ENCODE peak calls at places on chromosomes 11 and 22, in five cellular contexts. N is GM23248; F is CD4-positive, alpha-beta T cell; I is bronchial epithelial cell; O is lower lobe of right lung. K is an unnamed sample.

GRCh38 chr22:46353483-46354105 is 18.1 kb downstream of the TRMU start:
- DNase-seq in F (no peak), O (no peak), N (no peak), I (peak; percentile 13), K (no peak)

GRCh38 chr11:115580927-115581680 is 76.9 kb upstream of the CADM1 start:
- DNase-seq in O (peak; percentile 52), I (no peak), F (no peak), N (no peak), K (peak; percentile 13)

GRCh38 chr11:45489281-45489906 is 176.0 kb downstream of the CHST1 start:
- DNase-seq in O (no peak), N (no peak), F (no peak), I (no peak), K (peak; percentile 23)

GRCh38 chr11:64007160-64007628 is 21.0 kb downstream of the OTUB1 start:
- DNase-seq in N (peak; percentile 82), O (peak; percentile 59), F (no peak), I (no peak), K (peak; percentile 52)

GRCh38 chr11:22304337-22304961 is 33.7 kb upstream of the SLC17A6 start:
- DNase-seq in O (no peak), N (peak; percentile 57), I (peak; percentile 39), F (no peak), K (peak; percentile 48)

GRCh38 chr11:27514558-27514957 is 8.0 kb upstream of the LIN7C start:
- DNase-seq in F (no peak), I (no peak), N (peak; percentile 85), O (no peak), K (no peak)

GRCh38 chr22:39282642-39283311 is 36.6 kb downstream of the RPL3 start:
- DNase-seq in O (no peak), N (no peak), I (peak; percentile 47), F (no peak), K (no peak)

GRCh38 chr11:111819161-111820058 is 52.0 kb downstream of the ALG9 start:
- DNase-seq in N (peak; percentile 89), O (no peak), I (no peak), F (no peak), K (peak; percentile 34)

GRCh38 chr11:70913715-70914231 is 338.6 kb downstream of the SHANK2 start:
- DNase-seq in O (peak; percentile 57), I (no peak), N (no peak), F (no peak), K (no peak)

GRCh38 chr11:96708469-96708868 is 318.7 kb downstream of the JRKL start:
- DNase-seq in O (no peak), N (no peak), F (no peak), I (no peak), K (no peak)

GRCh38 chr22:17785185-17786184 is 11.2 kb upstream of the BID start:
- DNase-seq in I (peak; percentile 35), N (peak; percentile 49), O (peak; percentile 80), F (peak; percentile 77), K (peak; percentile 54)

GRCh38 chr11:130106381-130106780 is 36.7 kb downstream of the APLP2 start:
- DNase-seq in F (no peak), I (peak; percentile 89), N (no peak), O (no peak), K (no peak)

GRCh38 chr11:80993561-80993960 is 1552.7 kb upstream of the TENM4 start:
- DNase-seq in N (peak; percentile 51), O (no peak), F (no peak), I (no peak), K (no peak)

GRCh38 chr11:3837793-3838192 is 3.0 kb downstream of the RHOG start:
- DNase-seq in I (no peak), N (peak; percentile 50), O (peak; percentile 77), F (no peak), K (no peak)

GRCh38 chr11:16809901-16810668 is 71.6 kb downstream of the C11orf58 start:
- DNase-seq in I (peak; percentile 87), F (no peak), O (no peak), N (peak; percentile 79), K (no peak)

GRCh38 chr11:128174465-128175101 is 412.8 kb downstream of the ETS1 start:
- DNase-seq in F (no peak), I (no peak), N (peak; percentile 72), O (no peak), K (no peak)

GRCh38 chr11:10401275-10401674 is 53.8 kb upstream of the AMPD3 start:
- DNase-seq in N (no peak), O (no peak), F (no peak), I (no peak), K (no peak)
- H3K27me3 ChIP-seq in N (no peaks in the 10 kb centered on the region), O (no peaks in the 10 kb centered on the region), F (no peaks in the 10 kb centered on the region), I (no peaks in the 10 kb centered on the region), K (no peaks in the 10 kb centered on the region)

DNA sequence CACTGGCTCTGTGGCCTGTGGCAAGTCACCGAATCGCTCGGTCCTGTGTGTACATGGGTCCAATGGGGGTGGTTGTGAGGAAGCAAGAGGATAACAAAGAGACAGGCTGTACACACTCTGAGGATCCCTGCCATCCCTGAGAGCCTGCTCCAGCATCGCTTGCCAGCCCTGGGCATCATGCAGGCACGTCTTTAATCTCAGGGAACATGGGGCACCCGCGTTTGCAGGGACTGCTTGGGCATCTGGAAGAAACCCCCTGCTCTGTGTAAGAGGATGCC is 1.3 kb upstream of the C1QTNF5 start:
- DNase-seq in F (no peak), O (no peak), I (no peak), N (no peak), K (no peak)
- H3K27me3 ChIP-seq in F (peaks cover 45% of the 10 kb centered on the region), O (peaks cover 13% of the 10 kb centered on the region), I (peaks cover 20% of the 10 kb centered on the region), N (no peaks in the 10 kb centered on the region), K (peaks cover 29% of the 10 kb centered on the region)

DNA sequence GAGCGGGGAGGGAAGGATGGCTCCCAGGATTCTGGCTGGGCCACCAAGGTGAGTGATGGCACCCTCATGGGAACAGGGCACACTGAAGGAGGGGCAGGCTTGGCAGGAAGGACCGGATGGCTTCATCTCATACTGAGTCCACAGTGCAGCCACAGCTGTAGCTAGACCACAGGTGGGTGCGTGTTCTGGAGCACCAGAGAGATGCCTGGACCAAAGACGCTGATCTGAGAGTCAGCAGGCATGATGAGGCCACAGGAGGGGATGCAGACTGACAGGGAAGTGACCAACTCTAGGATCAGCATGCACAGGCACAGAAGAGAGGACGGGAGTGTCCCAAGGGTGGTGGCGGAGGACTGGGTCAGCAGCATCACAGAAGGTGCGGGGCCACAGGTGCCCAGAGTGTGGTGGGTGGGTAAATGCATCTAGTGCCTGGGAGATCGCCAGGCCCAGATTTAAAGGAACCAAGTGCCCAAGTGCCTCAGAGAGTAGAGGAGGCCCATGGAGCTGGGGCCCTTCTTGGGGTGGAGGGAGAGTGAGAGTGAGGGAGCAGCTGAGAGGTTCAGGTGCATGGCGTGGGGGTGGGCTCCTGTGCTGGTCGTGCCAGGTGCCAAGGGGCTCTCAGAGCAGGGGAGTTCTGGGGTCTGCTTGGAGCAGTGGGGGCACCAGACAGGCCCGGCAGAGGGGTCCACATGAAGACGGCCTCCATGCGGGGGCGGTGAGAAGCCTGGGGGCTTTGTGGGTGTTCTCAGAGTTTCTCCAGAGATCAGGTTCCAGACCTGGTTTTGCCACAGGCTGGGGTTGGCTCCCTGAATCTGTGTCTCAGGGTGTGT is 113.7 kb downstream of the CEP164 start:
- DNase-seq in O (no peak), N (no peak), I (no peak), F (no peak), K (no peak)
- H3K27me3 ChIP-seq in O (peaks cover 17% of the 10 kb centered on the region), N (peaks cover 47% of the 10 kb centered on the region), I (peaks cover 16% of the 10 kb centered on the region), F (peaks cover 12% of the 10 kb centered on the region), K (peaks cover 10% of the 10 kb centered on the region)

DNA sequence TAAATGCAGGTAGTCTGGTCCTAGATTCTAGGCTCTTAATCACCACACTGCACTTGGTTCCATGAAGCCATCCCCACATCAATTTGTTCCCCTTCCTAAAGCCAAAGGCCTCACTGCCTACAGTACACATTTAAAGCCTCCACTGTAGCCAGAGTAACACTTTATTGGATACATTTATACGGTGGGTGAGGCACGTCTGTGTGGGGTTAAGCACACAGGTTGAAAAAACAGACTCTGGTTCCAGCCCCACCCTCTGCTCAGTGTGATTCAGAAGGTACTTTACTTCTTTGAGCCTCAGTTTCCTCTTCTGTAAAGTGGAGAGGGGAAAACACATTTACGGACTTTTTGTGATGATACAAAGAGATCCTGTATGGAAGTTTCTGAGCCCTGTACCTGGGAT is 22.5 kb downstream of the DSCAML1 start:
- DNase-seq in N (no peak), F (no peak), O (no peak), I (no peak), K (no peak)
- H3K27me3 ChIP-seq in N (peaks cover 7% of the 10 kb centered on the region), F (peaks cover 7% of the 10 kb centered on the region), O (no peaks in the 10 kb centered on the region), I (peaks cover 3% of the 10 kb centered on the region), K (peaks cover 25% of the 10 kb centered on the region)

K was measured in hepatocyte.